ENCODE peak calls at places on chromosomes 13 and 19, in four cellular contexts. N, Y, Q and T are unnamed samples.

GRCh38 chr19:39599116-39599515 is 3.2 kb upstream of the LGALS13 start:
- DNase-seq in N (peak; percentile 43), Y (peak; percentile 30), Q (no peak), T (no peak)

GRCh38 chr19:39517432-39517831 is 2.5 kb downstream of the SELENOV start:
- DNase-seq in N (no peak), Y (no peak), Q (no peak), T (no peak)

GRCh38 chr13:40697711-40698110 is 31.3 kb upstream of the FOXO1 start:
- DNase-seq in N (no peak), Y (no peak), Q (no peak), T (no peak)

GRCh38 chr13:51305558-51305957 is 33.9 kb upstream of the SERPINE3 start:
- DNase-seq in N (no peak), Y (no peak), Q (no peak), T (no peak)

GRCh38 chr19:55305983-55306562 is 19.1 kb downstream of the TMEM150B start:
- DNase-seq in N (no peak), Y (no peak), Q (no peak), T (no peak)

GRCh38 chr13:61414686-61415664 is 674 bp downstream of the PCDH20 start:
- DNase-seq in N (no peak), Y (peak; percentile 26), Q (no peak), T (peak; percentile 78)

GRCh38 chr13:100156786-100157185 is 67.9 kb downstream of the PCCA start:
- DNase-seq in N (no peak), Y (no peak), Q (no peak), T (no peak)

GRCh38 chr13:62293081-62293480 is 877.4 kb upstream of the PCDH20 start:
- DNase-seq in N (no peak), Y (no peak), Q (no peak), T (no peak)

GRCh38 chr19:7554565-7554964 is 19.0 kb downstream of the PNPLA6 start:
- DNase-seq in N (no peak), Y (no peak), Q (no peak), T (no peak)

GRCh38 chr13:113152894-113153809 is 5.3 kb upstream of the PROZ start:
- DNase-seq in N (peak; percentile 44), Y (peak; percentile 36), Q (no peak), T (no peak)

GRCh38 chr13:83819156-83819555 is 63.1 kb downstream of the SLITRK1 start:
- DNase-seq in N (no peak), Y (no peak), Q (no peak), T (no peak)

GRCh38 chr19:1063030-1063908 is 3.7 kb upstream of the ARHGAP45 start:
- DNase-seq in N (peak; percentile 87), Y (no peak), Q (no peak), T (peak; percentile 67)

GRCh38 chr13:99374169-99374991 is 67.2 kb upstream of the GPR183 start:
- DNase-seq in N (no peak), Y (no peak), Q (no peak), T (no peak)

GRCh38 chr13:96052655-96053002 is 572 bp downstream of the UGGT2 start:
- DNase-seq in N (peak; percentile 57), Y (peak; percentile 52), Q (peak; percentile 28), T (peak; percentile 70)

GRCh38 chr13:96053003-96053703 is at the start of gene UGGT2:
- DNase-seq in N (peak; percentile 92), Y (peak; percentile 85), Q (peak; percentile 64), T (peak; percentile 88)
- TF ChIP-seq JUND in N (no peak), Y (no peak), Q (no peak), T (no peak)

GRCh38 chr19:20035935-20036334 is 3.4 kb downstream of the ZNF682 start:
- DNase-seq in N (no peak), Y (no peak), Q (no peak), T (no peak)

GRCh38 chr19:20039203-20039723 is at the start of gene ZNF682:
- DNase-seq in N (peak; percentile 20), Y (peak; percentile 84), Q (no peak), T (peak; percentile 93)

DNA sequence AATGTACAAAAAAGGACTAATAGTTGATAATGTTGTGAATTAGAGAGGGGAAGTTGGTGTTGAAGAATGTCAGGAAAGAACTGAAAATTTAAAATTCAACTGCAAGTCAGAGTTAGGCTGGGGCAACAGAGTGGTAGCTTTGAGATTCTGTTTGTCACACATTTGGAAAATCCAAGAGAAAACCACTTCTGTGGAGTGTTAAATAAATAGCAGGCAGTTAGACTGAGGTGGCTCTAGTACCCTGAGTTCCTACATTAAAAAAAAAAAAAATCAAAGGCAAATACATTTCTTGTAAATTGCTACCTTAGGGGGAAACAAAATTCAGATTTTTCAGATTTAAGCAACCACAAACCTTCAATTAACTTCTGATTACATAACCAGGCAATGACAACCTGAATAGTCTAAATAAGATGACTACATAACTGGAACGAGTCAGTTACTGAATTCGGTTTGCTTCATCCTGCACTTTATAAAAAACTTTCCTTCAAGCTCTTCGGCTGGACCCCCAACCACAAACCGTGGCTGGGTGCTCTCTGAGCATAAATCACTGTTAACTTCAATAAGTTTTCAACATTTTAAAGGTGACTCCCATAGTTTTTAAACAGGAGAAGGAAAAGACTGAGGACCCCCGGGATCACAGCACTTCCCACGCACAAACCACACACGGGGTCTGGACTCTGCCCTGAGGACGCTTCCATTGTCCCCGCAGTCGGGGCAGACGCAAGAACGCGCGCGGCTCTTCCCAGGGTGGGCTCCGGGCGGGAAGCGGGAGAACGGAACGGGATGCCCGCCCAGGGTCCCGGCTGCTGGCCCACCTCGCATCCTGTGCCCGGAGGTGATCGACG is 725 bp downstream of the ZNF682 start:
- DNase-seq in N (no peak), Y (no peak), Q (no peak), T (no peak)
- TF ChIP-seq HDAC6 in N (no peak), Y (no peak), Q (no peak), T (no peak)

GRCh38 chr13:105702441-105702840 is 833.0 kb downstream of the EFNB2 start:
- DNase-seq in N (no peak), Y (no peak), Q (no peak), T (no peak)
- H2AFZ ChIP-seq in N (no peak overlapping the region), Y (no peak overlapping the region), Q (no peak overlapping the region), T (no peak overlapping the region)

GRCh38 chr13:23348270-23349126 is 85.0 kb downstream of the SACS start:
- DNase-seq in N (no peak), Y (no peak), Q (no peak), T (no peak)
- TF ChIP-seq JUND in N (no peak), Y (no peak), Q (no peak), T (no peak)

GRCh38 chr13:42064966-42065365 is 16.5 kb downstream of the DGKH start:
- DNase-seq in N (no peak), Y (no peak), Q (no peak), T (no peak)

GRCh38 chr13:42066542-42066941 is 18.1 kb downstream of the DGKH start:
- DNase-seq in N (no peak), Y (no peak), Q (no peak), T (no peak)

GRCh38 chr13:42063105-42063504 is 14.7 kb downstream of the DGKH start:
- DNase-seq in N (no peak), Y (no peak), Q (no peak), T (no peak)

GRCh38 chr13:42065414-42065813 is 17.0 kb downstream of the DGKH start:
- DNase-seq in N (no peak), Y (no peak), Q (no peak), T (no peak)

GRCh38 chr13:42064259-42064658 is 15.8 kb downstream of the DGKH start:
- DNase-seq in N (no peak), Y (no peak), Q (no peak), T (no peak)
- TF ChIP-seq HDAC6 in N (no peak), Y (no peak), Q (no peak), T (no peak)

DNA sequence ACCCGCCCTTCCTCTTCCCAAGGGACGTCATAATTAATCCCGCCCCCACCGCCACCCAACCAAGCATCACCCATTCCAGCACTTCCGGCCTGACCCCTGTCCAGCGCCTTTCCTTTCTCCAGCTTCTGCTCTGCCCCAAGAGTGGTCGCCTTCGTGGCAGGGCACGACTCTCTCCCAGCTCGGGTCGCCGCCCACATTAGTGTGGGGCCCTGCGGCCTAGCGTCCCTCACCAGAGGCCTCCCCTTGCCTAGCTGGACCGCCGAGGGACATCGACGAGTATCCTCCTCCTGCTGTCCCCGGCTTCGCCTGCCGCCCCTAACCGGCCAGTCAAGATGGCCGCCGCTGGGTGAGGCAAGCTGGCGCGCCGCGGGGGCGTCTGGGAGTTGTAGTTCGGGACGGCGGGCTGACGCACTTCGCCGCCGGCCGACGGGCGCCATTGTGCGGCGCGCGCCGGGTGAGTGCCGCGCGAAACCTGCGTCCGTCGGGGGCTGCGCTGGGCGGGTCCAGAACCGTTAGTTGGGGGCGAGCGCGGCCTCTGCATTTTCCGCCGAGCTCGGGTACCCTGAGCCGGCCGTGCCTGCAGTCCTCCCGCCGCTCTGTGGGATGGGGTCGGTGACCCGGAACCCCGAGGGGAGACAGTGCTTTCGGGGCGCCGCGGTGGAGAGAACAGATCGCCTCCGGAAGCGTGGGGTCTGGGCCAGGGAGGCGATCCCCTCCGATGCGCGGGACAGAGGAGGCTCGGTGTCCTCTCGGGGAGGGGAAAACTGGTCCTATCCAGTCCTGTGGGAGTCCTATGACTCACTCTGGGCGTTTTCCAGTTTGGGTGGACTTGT is at the start of gene ZNF274:
- DNase-seq in N (peak; percentile 96), Y (peak; percentile 90), Q (peak; percentile 68), T (peak; percentile 84)
- H2AFZ ChIP-seq in N (peak within 1 kb of the TSS; percentile 100), Y (peak within 1 kb of the TSS; percentile 20), Q (peak within 1 kb of the TSS; percentile 93), T (peak within 1 kb of the TSS; percentile 76)

GRCh38 chr19:23070353-23070781 is 46.5 kb upstream of the ZNF730 start:
- DNase-seq in N (peak; percentile 35), Y (no peak), Q (no peak), T (peak; percentile 51)

GRCh38 chr19:23071087-23071511 is 45.7 kb upstream of the ZNF730 start:
- DNase-seq in N (peak; percentile 9), Y (no peak), Q (no peak), T (no peak)

GRCh38 chr19:23075031-23075733 is 41.6 kb upstream of the ZNF730 start:
- DNase-seq in N (peak; percentile 69), Y (no peak), Q (no peak), T (peak; percentile 95)
- TF ChIP-seq JUND in N (no peak), Y (no peak), Q (no peak), T (no peak)

DNA sequence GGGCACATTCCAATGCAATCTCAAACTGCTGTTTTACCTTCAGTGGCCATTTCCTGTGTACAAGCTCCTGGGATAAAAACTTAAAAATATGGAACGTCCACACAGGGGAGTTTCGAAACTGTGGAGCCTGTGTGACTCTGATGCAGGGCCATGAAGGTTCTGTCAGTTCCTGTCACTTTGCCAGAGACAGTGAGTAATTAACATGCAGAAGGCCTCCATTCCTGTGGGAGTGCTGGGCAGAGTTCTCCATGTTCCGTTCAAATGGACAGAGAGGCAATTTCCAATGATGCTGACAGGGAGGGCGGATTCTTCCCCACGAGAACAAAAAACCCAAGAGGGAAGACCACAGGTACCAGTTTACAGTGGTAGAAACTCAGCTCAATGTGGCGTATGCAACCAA is 24.4 kb downstream of the WDR88 start:
- DNase-seq in N (no peak), Y (peak; percentile 35), Q (no peak), T (no peak)
- TF ChIP-seq HDAC6 in N (no peak), Y (no peak), Q (no peak), T (no peak)

GRCh38 chr13:31179754-31180153 is 18.1 kb upstream of the HSPH1 start:
- DNase-seq in N (no peak), Y (no peak), Q (no peak), T (no peak)
- H2AFZ ChIP-seq in N (peak overlapping the region; percentile 45), Y (no peak overlapping the region), Q (no peak overlapping the region), T (peak overlapping the region; percentile 27)

DNA sequence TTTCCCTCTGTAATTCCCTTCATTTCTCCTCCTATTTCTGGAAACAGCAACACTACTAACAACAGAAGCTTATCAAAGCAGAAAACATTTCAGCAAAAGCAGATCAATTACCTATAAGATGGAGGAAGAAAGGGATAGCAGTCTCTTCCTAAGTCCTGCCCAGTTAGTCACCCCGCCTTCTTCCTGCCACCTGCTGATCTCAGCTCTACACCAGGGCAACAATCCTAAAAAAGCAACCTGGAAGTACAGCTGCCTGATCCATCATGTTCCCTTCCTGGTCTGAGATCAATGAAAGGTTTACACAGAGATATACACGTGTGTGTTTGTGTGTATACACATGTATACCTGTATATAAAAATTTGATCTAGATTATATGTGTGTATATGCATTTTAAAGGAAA is 59.4 kb downstream of the TSC22D1 start:
- DNase-seq in N (no peak), Y (no peak), Q (no peak), T (no peak)
- TF ChIP-seq JUND in N (no peak), Y (no peak), Q (no peak), T (no peak)